ENCODE peak calls at places on chromosome 9, in eight cellular contexts. One of them, this sample, is unnamed.

GRCh38 chr9:36899406-36899805 is 134.7 kb downstream of the PAX5 start:
- DNase-seq in HuH-7: no peak
- DNase-seq in heart right ventricle: no peak
- DNase-seq in iris pigment epithelial cell: no peak
- DNase-seq in fibroblast of villous mesenchyme: no peak
- DNase-seq in NCI-H748 treated with DMSO at 0.1 percent for 48 hours: no peak
- DNase-seq in C1 segment of cervical spinal cord: no peak
- DNase-seq in memory B cell: no peak
- DNase-seq in this sample: no peak

GRCh38 chr9:127943746-127944145 is 6.1 kb upstream of the DPM2 start:
- DNase-seq in HuH-7: peak
- DNase-seq in heart right ventricle: peak
- DNase-seq in iris pigment epithelial cell: peak
- DNase-seq in fibroblast of villous mesenchyme: peak
- DNase-seq in NCI-H748 treated with DMSO at 0.1 percent for 48 hours: peak
- DNase-seq in C1 segment of cervical spinal cord: no peak
- DNase-seq in memory B cell: peak
- DNase-seq in this sample: peak

GRCh38 chr9:2338770-2339169 is 282.8 kb upstream of the VLDLR start:
- DNase-seq in HuH-7: no peak
- DNase-seq in heart right ventricle: no peak
- DNase-seq in iris pigment epithelial cell: no peak
- DNase-seq in fibroblast of villous mesenchyme: no peak
- DNase-seq in NCI-H748 treated with DMSO at 0.1 percent for 48 hours: no peak
- DNase-seq in C1 segment of cervical spinal cord: no peak
- DNase-seq in memory B cell: no peak
- DNase-seq in this sample: no peak

GRCh38 chr9:95027914-95028854 is 289.3 kb downstream of the FANCC start:
- DNase-seq in HuH-7: no peak
- DNase-seq in heart right ventricle: no peak
- DNase-seq in iris pigment epithelial cell: no peak
- DNase-seq in fibroblast of villous mesenchyme: no peak
- DNase-seq in NCI-H748 treated with DMSO at 0.1 percent for 48 hours: peak
- DNase-seq in C1 segment of cervical spinal cord: no peak
- DNase-seq in memory B cell: no peak
- DNase-seq in this sample: no peak

GRCh38 chr9:121550041-121550440 is 50.4 kb upstream of the GGTA1 start:
- DNase-seq in HuH-7: no peak
- DNase-seq in heart right ventricle: no peak
- DNase-seq in iris pigment epithelial cell: no peak
- DNase-seq in fibroblast of villous mesenchyme: no peak
- DNase-seq in NCI-H748 treated with DMSO at 0.1 percent for 48 hours: no peak
- DNase-seq in C1 segment of cervical spinal cord: no peak
- DNase-seq in memory B cell: no peak
- DNase-seq in this sample: no peak

GRCh38 chr9:133927041-133927440 is 65.1 kb downstream of the VAV2 start:
- DNase-seq in HuH-7: no peak
- DNase-seq in heart right ventricle: no peak
- DNase-seq in iris pigment epithelial cell: no peak
- DNase-seq in fibroblast of villous mesenchyme: no peak
- DNase-seq in NCI-H748 treated with DMSO at 0.1 percent for 48 hours: no peak
- DNase-seq in C1 segment of cervical spinal cord: no peak
- DNase-seq in memory B cell: no peak
- DNase-seq in this sample: no peak

GRCh38 chr9:86424246-86424891 is 70.2 kb upstream of the TUT7 start:
- DNase-seq in HuH-7: no peak
- DNase-seq in heart right ventricle: no peak
- DNase-seq in iris pigment epithelial cell: no peak
- DNase-seq in fibroblast of villous mesenchyme: no peak
- DNase-seq in NCI-H748 treated with DMSO at 0.1 percent for 48 hours: no peak
- DNase-seq in C1 segment of cervical spinal cord: no peak
- DNase-seq in memory B cell: no peak
- DNase-seq in this sample: peak

GRCh38 chr9:98927724-98928123 is 16.0 kb upstream of the COL15A1 start:
- DNase-seq in HuH-7: no peak
- DNase-seq in heart right ventricle: no peak
- DNase-seq in iris pigment epithelial cell: no peak
- DNase-seq in fibroblast of villous mesenchyme: no peak
- DNase-seq in NCI-H748 treated with DMSO at 0.1 percent for 48 hours: no peak
- DNase-seq in C1 segment of cervical spinal cord: no peak
- DNase-seq in memory B cell: no peak
- DNase-seq in this sample: no peak

GRCh38 chr9:27193886-27194285 is 84.9 kb downstream of the TEK start:
- DNase-seq in HuH-7: no peak
- DNase-seq in heart right ventricle: no peak
- DNase-seq in iris pigment epithelial cell: no peak
- DNase-seq in fibroblast of villous mesenchyme: no peak
- DNase-seq in NCI-H748 treated with DMSO at 0.1 percent for 48 hours: no peak
- DNase-seq in C1 segment of cervical spinal cord: no peak
- DNase-seq in memory B cell: no peak
- DNase-seq in this sample: peak

GRCh38 chr9:135183538-135184153 is 96.2 kb downstream of the OLFM1 start:
- DNase-seq in HuH-7: no peak
- DNase-seq in heart right ventricle: no peak
- DNase-seq in iris pigment epithelial cell: no peak
- DNase-seq in fibroblast of villous mesenchyme: no peak
- DNase-seq in NCI-H748 treated with DMSO at 0.1 percent for 48 hours: no peak
- DNase-seq in C1 segment of cervical spinal cord: no peak
- DNase-seq in memory B cell: no peak
- DNase-seq in this sample: no peak

GRCh38 chr9:130962418-130963316 is 23.6 kb upstream of the FIBCD1 start:
- DNase-seq in HuH-7: no peak
- DNase-seq in heart right ventricle: no peak
- DNase-seq in iris pigment epithelial cell: peak
- DNase-seq in fibroblast of villous mesenchyme: peak
- DNase-seq in NCI-H748 treated with DMSO at 0.1 percent for 48 hours: no peak
- DNase-seq in C1 segment of cervical spinal cord: no peak
- DNase-seq in memory B cell: no peak
- DNase-seq in this sample: peak

GRCh38 chr9:18382243-18382642 is 91.7 kb upstream of the ADAMTSL1 start:
- DNase-seq in HuH-7: no peak
- DNase-seq in heart right ventricle: no peak
- DNase-seq in iris pigment epithelial cell: no peak
- DNase-seq in fibroblast of villous mesenchyme: no peak
- DNase-seq in NCI-H748 treated with DMSO at 0.1 percent for 48 hours: no peak
- DNase-seq in C1 segment of cervical spinal cord: no peak
- DNase-seq in memory B cell: no peak
- DNase-seq in this sample: no peak

GRCh38 chr9:76516350-76516749 is 57.4 kb downstream of the GCNT1 start:
- DNase-seq in HuH-7: no peak
- DNase-seq in heart right ventricle: no peak
- DNase-seq in iris pigment epithelial cell: no peak
- DNase-seq in fibroblast of villous mesenchyme: no peak
- DNase-seq in NCI-H748 treated with DMSO at 0.1 percent for 48 hours: no peak
- DNase-seq in C1 segment of cervical spinal cord: no peak
- DNase-seq in memory B cell: no peak
- DNase-seq in this sample: no peak

GRCh38 chr9:114633452-114634089 is 22.5 kb downstream of the TMEM268 start:
- DNase-seq in HuH-7: no peak
- DNase-seq in heart right ventricle: no peak
- DNase-seq in iris pigment epithelial cell: no peak
- DNase-seq in fibroblast of villous mesenchyme: no peak
- DNase-seq in NCI-H748 treated with DMSO at 0.1 percent for 48 hours: no peak
- DNase-seq in C1 segment of cervical spinal cord: no peak
- DNase-seq in memory B cell: no peak
- DNase-seq in this sample: no peak

GRCh38 chr9:38024036-38024681 is 44.9 kb downstream of the SHB start:
- DNase-seq in HuH-7: peak
- DNase-seq in heart right ventricle: no peak
- DNase-seq in iris pigment epithelial cell: peak
- DNase-seq in fibroblast of villous mesenchyme: peak
- DNase-seq in NCI-H748 treated with DMSO at 0.1 percent for 48 hours: peak
- DNase-seq in C1 segment of cervical spinal cord: no peak
- DNase-seq in memory B cell: no peak
- DNase-seq in this sample: peak

This sample was measured in fibroblast of mammary gland.